ENCODE peak calls at places on chromosomes 7 and 10, in five cellular contexts. A is body of pancreas, H is fibroblast of pulmonary artery, O is PC-3, X is left ventricle myocardium inferior. D is an unnamed sample.
A peak's percentile ranks its signal among the peaks of the same experiment; 100 is the strongest.

GRCh38 chr7:77329466-77330168 is 86.5 kb downstream of the GSAP start:
- DNase-seq in A (no peak), H (no peak), O (no peak), X (no peak), D (no peak)

GRCh38 chr10:116329153-116329552 is 4.9 kb downstream of the CCDC172 start:
- DNase-seq in X (no peak), A (no peak), O (no peak), H (no peak), D (no peak)

GRCh38 chr7:40884226-40884625 is 749.4 kb downstream of the SUGCT start:
- DNase-seq in X (no peak), A (no peak), O (no peak), H (no peak), D (no peak)

GRCh38 chr10:29257106-29257783 is 31.6 kb upstream of the LYZL1 start:
- DNase-seq in X (peak; percentile 27), H (peak; percentile 94), A (peak; percentile 42), O (peak; percentile 82), D (no peak)

GRCh38 chr7:97174308-97174707 is 56.8 kb downstream of the SDHAF3 start:
- DNase-seq in A (no peak), H (peak; percentile 29), X (no peak), O (no peak), D (no peak)

GRCh38 chr7:55370001-55370400 is 4.9 kb downstream of the LANCL2 start:
- DNase-seq in A (no peak), X (no peak), H (no peak), O (no peak), D (no peak)

GRCh38 chr7:116545411-116545993 is 20.7 kb downstream of the CAV1 start:
- DNase-seq in H (no peak), O (no peak), X (no peak), A (no peak), D (no peak)

GRCh38 chr7:116834815-116835533 is 27.4 kb upstream of the CAPZA2 start:
- DNase-seq in A (peak; percentile 42), H (peak; percentile 34), X (peak; percentile 28), O (peak; percentile 67), D (no peak)

GRCh38 chr10:21315321-21316220 is 209.9 kb downstream of the SKIDA1 start:
- DNase-seq in A (peak; percentile 57), O (no peak), X (peak; percentile 74), H (peak; percentile 96), D (peak; percentile 57)

GRCh38 chr7:46854958-46855473 is 726.9 kb downstream of the TNS3 start:
- DNase-seq in A (no peak), X (no peak), H (peak; percentile 30), O (no peak), D (no peak)

GRCh38 chr7:23012797-23013714 is 874 bp downstream of the HYCC1 start:
- DNase-seq in H (no peak), A (peak; percentile 34), O (peak; percentile 18), X (peak; percentile 33), D (peak; percentile 29)

GRCh38 chr10:6844251-6844650 is 264.2 kb upstream of the PRKCQ start:
- DNase-seq in H (no peak), A (no peak), O (no peak), X (no peak), D (no peak)

GRCh38 chr10:6842722-6843121 is 262.6 kb upstream of the PRKCQ start:
- DNase-seq in X (no peak), H (no peak), A (no peak), O (no peak), D (no peak)

GRCh38 chr10:6840766-6841165 is 260.7 kb upstream of the PRKCQ start:
- DNase-seq in H (peak; percentile 50), X (no peak), A (no peak), O (no peak), D (no peak)

GRCh38 chr10:6841746-6842145 is 261.7 kb upstream of the PRKCQ start:
- DNase-seq in X (no peak), H (no peak), O (no peak), A (no peak), D (no peak)

DNA sequence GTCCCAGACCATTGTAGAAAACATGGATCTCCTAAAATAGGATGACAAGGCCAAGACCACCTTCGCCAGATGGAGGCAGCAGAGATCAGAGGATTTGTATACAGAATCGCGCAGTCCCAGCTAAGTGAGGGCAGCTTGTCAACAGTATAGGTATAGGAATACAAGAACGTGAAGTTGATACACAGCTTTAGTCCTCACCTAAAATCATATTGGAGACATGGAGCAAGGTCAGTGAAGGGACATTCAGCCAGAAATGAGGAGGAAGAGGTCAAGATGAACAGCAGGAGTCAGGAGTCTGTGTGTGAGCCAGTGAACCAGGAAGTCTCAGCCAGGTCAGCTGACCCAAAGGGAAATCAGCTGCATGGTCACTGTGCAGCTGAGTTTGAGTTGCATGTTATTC is 263.4 kb upstream of the PRKCQ start:
- DNase-seq in O (no peak), H (peak; percentile 2), A (no peak), X (no peak), D (no peak)
- TF ChIP-seq CTCF in O (peak; percentile 25), H (no peak), A (no peak), X (no peak), D (no peak)

GRCh38 chr10:78292250-78292986 is 258.8 kb downstream of the RPS24 start:
- DNase-seq in O (no peak), X (no peak), A (no peak), H (no peak), D (no peak)

GRCh38 chr10:78287618-78288017 is 254.0 kb downstream of the RPS24 start:
- DNase-seq in A (no peak), O (no peak), X (no peak), H (no peak), D (no peak)

GRCh38 chr10:78291733-78292132 is 258.1 kb downstream of the RPS24 start:
- DNase-seq in O (no peak), H (no peak), X (no peak), A (no peak), D (no peak)

GRCh38 chr10:78288716-78289115 is 255.1 kb downstream of the RPS24 start:
- DNase-seq in O (no peak), X (no peak), A (no peak), H (no peak), D (no peak)

GRCh38 chr10:78290131-78290750 is 256.6 kb downstream of the RPS24 start:
- DNase-seq in A (no peak), O (no peak), X (no peak), H (no peak), D (no peak)
- TF ChIP-seq CTCF in A (no peak), O (peak; percentile 32), X (no peak), H (no peak), D (no peak)

GRCh38 chr7:65037740-65038678 is 31.5 kb upstream of the ERV3-1 start:
- DNase-seq in H (peak; percentile 92), A (peak; percentile 95), O (peak; percentile 90), X (peak; percentile 95), D (peak; percentile 85)
- TF ChIP-seq CTCF in H (no peak), A (no peak), O (no peak), X (no peak), D (no peak)

DNA sequence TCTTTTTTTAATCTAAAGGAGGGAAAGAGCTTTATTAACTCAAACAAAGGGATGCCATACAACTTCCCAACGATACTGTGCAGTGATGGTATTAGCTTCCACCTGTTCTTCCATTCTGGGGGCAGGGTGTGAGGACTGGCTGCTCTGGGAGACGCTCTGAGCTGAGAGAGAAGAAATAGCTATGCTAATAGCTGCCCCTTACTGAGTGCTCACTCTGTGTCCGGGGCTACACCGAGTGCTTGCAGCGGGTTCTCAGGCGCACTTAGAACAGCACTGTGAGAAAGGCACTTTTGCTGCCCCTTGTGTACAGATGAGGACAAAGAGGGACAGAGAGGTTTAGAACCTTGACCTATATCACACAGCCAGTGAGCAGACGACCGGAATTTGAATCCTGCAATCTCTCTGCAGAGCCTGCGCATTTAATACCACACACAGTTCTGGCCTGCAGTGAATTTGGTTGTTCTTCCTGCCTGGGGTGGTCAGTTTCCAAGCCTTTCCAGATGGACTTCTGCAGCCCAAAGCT is 142.2 kb downstream of the PLPP4 start:
- DNase-seq in H (no peak), O (no peak), A (no peak), X (no peak), D (no peak)
- TF ChIP-seq CTCF in H (no peak), O (no peak), A (no peak), X (no peak), D (no peak)

GRCh38 chr10:49271346-49271745 is 27.6 kb upstream of the C10orf71 start:
- DNase-seq in O (no peak), A (no peak), H (no peak), X (peak; percentile 53), D (no peak)

GRCh38 chr10:49265885-49266284 is 33.1 kb upstream of the C10orf71 start:
- DNase-seq in A (no peak), X (no peak), O (no peak), H (no peak), D (no peak)

GRCh38 chr10:49269523-49269922 is 29.4 kb upstream of the C10orf71 start:
- DNase-seq in O (no peak), X (no peak), H (no peak), A (no peak), D (no peak)

GRCh38 chr10:49270565-49270964 is 28.4 kb upstream of the C10orf71 start:
- DNase-seq in A (no peak), H (no peak), X (no peak), O (no peak), D (no peak)

GRCh38 chr10:49268185-49268584 is 30.8 kb upstream of the C10orf71 start:
- DNase-seq in X (no peak), H (no peak), O (no peak), A (no peak), D (no peak)
- TF ChIP-seq CTCF in X (no peak), H (no peak), O (peak; percentile 28), A (no peak), D (no peak)

GRCh38 chr7:51428226-51428887 is 111.7 kb upstream of the COBL start:
- DNase-seq in A (no peak), X (no peak), O (peak; percentile 56), H (no peak), D (peak; percentile 61)
- TF ChIP-seq CTCF in A (no peak), X (no peak), O (peak; percentile 78), H (no peak), D (peak; percentile 54)

GRCh38 chr7:106944035-106944665 is 79.1 kb downstream of the PIK3CG start:
- DNase-seq in X (no peak), H (no peak), O (no peak), A (no peak), D (no peak)
- TF ChIP-seq CTCF in X (no peak), H (no peak), O (no peak), A (no peak), D (no peak)

GRCh38 chr10:72667207-72667864 is 24.6 kb upstream of the MCU start:
- DNase-seq in O (no peak), H (no peak), X (no peak), A (no peak), D (no peak)

GRCh38 chr10:72661436-72661835 is 30.5 kb upstream of the MCU start:
- DNase-seq in A (no peak), X (no peak), O (no peak), H (no peak), D (no peak)

GRCh38 chr10:72665925-72666324 is 26.0 kb upstream of the MCU start:
- DNase-seq in H (no peak), O (peak; percentile 57), A (no peak), X (no peak), D (peak; percentile 33)

GRCh38 chr10:72660220-72660619 is 31.7 kb upstream of the MCU start:
- DNase-seq in O (no peak), H (no peak), A (no peak), X (no peak), D (no peak)

DNA sequence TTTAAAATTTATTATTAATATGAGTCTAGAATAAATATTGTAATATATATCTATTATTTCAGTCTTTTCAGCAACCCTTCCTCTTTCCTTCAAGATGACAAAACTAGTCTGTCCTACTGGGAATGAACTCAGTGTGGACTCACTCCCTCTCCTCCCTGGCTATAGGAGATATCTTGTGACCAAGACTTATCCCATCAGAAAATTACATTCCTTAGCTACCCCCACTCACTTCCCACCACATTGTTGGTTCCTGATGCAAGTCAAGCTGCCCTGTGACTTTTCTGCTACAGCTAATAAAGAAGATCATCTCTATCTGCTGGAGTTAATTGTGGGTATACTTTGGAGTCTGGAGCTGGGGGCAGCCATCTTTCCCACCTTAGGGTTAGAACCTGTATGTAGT is 28.0 kb upstream of the MCU start:
- DNase-seq in X (no peak), O (no peak), A (no peak), H (peak; percentile 21), D (no peak)
- TF ChIP-seq CTCF in X (no peak), O (no peak), A (no peak), H (no peak), D (no peak)

D was measured in Calu3.